ENCODE peak calls at places on chromosome 22, in ten cellular contexts. M is lower leg skin, H is lung, T is cardiac muscle cell, X is mesothelial cell of epicardium, C is fibroblast of the aortic adventitia, Q is neural progenitor cell, Z is upper lobe of right lung, V is neural crest cell, R is foreskin keratinocyte. E is an unnamed sample.

GRCh38 chr22:22854466-22854865 is 33.1 kb upstream of the IGLL5 start:
- DNase-seq in M (no peak), H (no peak), T (no peak), X (no peak), C (no peak), Q (no peak), Z (no peak), V (no peak), R (no peak), E (no peak)

GRCh38 chr22:43066844-43067385 is 22.3 kb downstream of the TTLL1 start:
- DNase-seq in M (no peak), H (no peak), T (no peak), X (no peak), C (peak; percentile 33), Q (no peak), Z (no peak), V (no peak), R (peak; percentile 56), E (no peak)

GRCh38 chr22:30198152-30198845 is 48.3 kb downstream of the LIF start:
- DNase-seq in M (no peak), H (no peak), T (no peak), X (no peak), C (no peak), Q (no peak), Z (no peak), V (no peak), R (no peak), E (no peak)

GRCh38 chr22:20618488-20618887 is 111.1 kb downstream of the MED15 start:
- DNase-seq in M (no peak), H (no peak), T (no peak), X (no peak), C (no peak), Q (no peak), Z (no peak), V (no peak), R (no peak), E (no peak)

GRCh38 chr22:40218723-40219294 is 41.1 kb downstream of the TNRC6B start:
- DNase-seq in M (peak; percentile 34), H (no peak), T (no peak), X (no peak), C (peak; percentile 54), Q (peak; percentile 28), Z (no peak), V (no peak), R (no peak), E (no peak)

GRCh38 chr22:23289851-23290724 is 109.8 kb downstream of the BCR start:
- DNase-seq in M (no peak), H (peak; percentile 70), T (peak; percentile 52), X (no peak), C (peak; percentile 54), Q (peak; percentile 74), Z (peak; percentile 79), V (peak; percentile 83), R (no peak), E (no peak)

GRCh38 chr22:48696371-48696770 is 1131.3 kb downstream of the BRD1 start:
- DNase-seq in M (no peak), H (no peak), T (no peak), X (no peak), C (no peak), Q (no peak), Z (no peak), V (no peak), R (no peak), E (no peak)

GRCh38 chr22:19824197-19825015 is 30.3 kb downstream of the GNB1L start:
- DNase-seq in M (peak; percentile 83), H (no peak), T (no peak), X (no peak), C (no peak), Q (no peak), Z (peak; percentile 57), V (no peak), R (peak; percentile 22), E (peak; percentile 74)

GRCh38 chr22:47168441-47168840 is 406.0 kb downstream of the TBC1D22A start:
- DNase-seq in M (peak; percentile 59), H (no peak), T (no peak), X (peak; percentile 12), C (no peak), Q (no peak), Z (peak; percentile 41), V (no peak), R (no peak), E (peak; percentile 30)

GRCh38 chr22:47171441-47172221 is 409.2 kb downstream of the TBC1D22A start:
- DNase-seq in M (peak; percentile 81), H (no peak), T (no peak), X (peak; percentile 15), C (no peak), Q (no peak), Z (peak; percentile 45), V (no peak), R (no peak), E (no peak)

GRCh38 chr22:47169801-47170140 is 407.3 kb downstream of the TBC1D22A start:
- DNase-seq in M (peak; percentile 66), H (no peak), T (no peak), X (peak; percentile 6), C (no peak), Q (no peak), Z (peak; percentile 46), V (no peak), R (no peak), E (peak; percentile 20)

GRCh38 chr22:47167056-47167455 is 404.6 kb downstream of the TBC1D22A start:
- DNase-seq in M (peak; percentile 61), H (no peak), T (no peak), X (peak; percentile 10), C (no peak), Q (no peak), Z (peak; percentile 11), V (no peak), R (no peak), E (peak; percentile 14)

GRCh38 chr22:47168900-47169800 is 406.7 kb downstream of the TBC1D22A start:
- DNase-seq in M (peak; percentile 72), H (no peak), T (no peak), X (peak; percentile 16), C (peak; percentile 5), Q (peak; percentile 35), Z (peak; percentile 54), V (no peak), R (no peak), E (no peak)
- TF ChIP-seq CTCF in M (no peak), H (no peak), T (peak; percentile 28), X (no peak), C (peak; percentile 40), Q (peak; percentile 46), Z (peak; percentile 9), V (no peak), R (peak; percentile 43), E (no peak)

DNA sequence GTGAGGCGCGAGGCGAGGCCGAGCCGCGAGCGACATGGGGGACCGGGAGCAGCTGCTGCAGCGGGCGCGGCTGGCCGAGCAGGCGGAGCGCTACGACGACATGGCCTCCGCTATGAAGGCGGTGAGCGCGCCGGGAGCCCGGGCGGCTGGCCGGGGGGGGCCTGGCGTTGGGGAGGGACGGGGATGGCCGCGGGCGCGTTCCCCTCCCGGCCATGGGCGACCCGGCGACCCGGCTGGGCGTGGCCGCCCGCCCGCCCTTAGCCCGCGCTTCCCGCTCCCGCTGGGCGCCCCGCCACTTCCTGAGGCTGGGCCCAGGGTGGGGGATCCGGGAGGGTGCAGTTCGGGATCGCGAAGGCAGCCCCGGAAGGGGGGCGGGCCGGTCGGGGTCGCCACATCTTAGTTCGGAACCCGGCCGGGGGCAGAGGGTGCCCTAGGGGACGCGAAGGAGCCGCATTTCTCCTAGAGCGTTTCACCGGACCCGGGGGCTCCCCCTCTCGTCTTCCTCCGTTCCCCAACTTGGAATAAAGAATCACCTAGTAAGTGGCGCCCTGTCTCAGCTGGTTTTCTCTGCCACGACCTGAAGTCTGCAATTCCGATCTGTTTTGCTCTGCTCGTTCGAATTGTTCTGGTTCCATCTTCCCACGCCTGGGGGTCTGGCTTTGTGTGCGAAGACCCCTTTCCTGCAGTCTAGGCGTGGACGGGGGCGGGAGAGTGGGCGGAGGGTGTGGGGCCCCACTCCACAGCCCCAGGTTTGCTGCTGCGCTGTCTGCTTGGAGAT is 554 bp downstream of the YWHAH start:
- DNase-seq in M (peak; percentile 91), H (peak; percentile 41), T (peak; percentile 52), X (peak; percentile 40), C (no peak), Q (no peak), Z (peak; percentile 83), V (peak; percentile 36), R (no peak), E (peak; percentile 29)
- TF ChIP-seq CTCF in M (no peak), H (no peak), T (no peak), X (no peak), C (peak; percentile 6), Q (no peak), Z (peak; percentile 10), V (no peak), R (peak; percentile 29), E (no peak)

GRCh38 chr22:27278986-27279385 is 522.6 kb downstream of the MN1 start:
- DNase-seq in M (no peak), H (no peak), T (no peak), X (no peak), C (peak; percentile 27), Q (no peak), Z (no peak), V (no peak), R (no peak), E (peak; percentile 62)

GRCh38 chr22:27286711-27287110 is 514.8 kb downstream of the MN1 start:
- DNase-seq in M (no peak), H (no peak), T (no peak), X (no peak), C (no peak), Q (no peak), Z (no peak), V (no peak), R (no peak), E (no peak)

GRCh38 chr22:27283240-27283639 is 518.3 kb downstream of the MN1 start:
- DNase-seq in M (no peak), H (no peak), T (no peak), X (no peak), C (no peak), Q (no peak), Z (no peak), V (no peak), R (no peak), E (no peak)

GRCh38 chr22:27283714-27284113 is 517.8 kb downstream of the MN1 start:
- DNase-seq in M (no peak), H (no peak), T (no peak), X (no peak), C (no peak), Q (no peak), Z (no peak), V (no peak), R (no peak), E (no peak)

GRCh38 chr22:27284314-27284713 is 517.2 kb downstream of the MN1 start:
- DNase-seq in M (no peak), H (no peak), T (no peak), X (no peak), C (no peak), Q (no peak), Z (no peak), V (no peak), R (no peak), E (no peak)
- TF ChIP-seq CTCF in M (no peak), H (no peak), T (no peak), X (no peak), C (no peak), Q (no peak), Z (no peak), V (no peak), R (no peak), E (no peak)

GRCh38 chr22:37778370-37779009 is 29.2 kb upstream of the GCAT start:
- DNase-seq in M (no peak), H (no peak), T (no peak), X (no peak), C (no peak), Q (no peak), Z (no peak), V (no peak), R (no peak), E (no peak)

GRCh38 chr22:37777122-37777687 is 30.5 kb upstream of the GCAT start:
- DNase-seq in M (peak; percentile 92), H (peak; percentile 65), T (no peak), X (no peak), C (peak; percentile 75), Q (no peak), Z (peak; percentile 75), V (no peak), R (peak; percentile 98), E (peak; percentile 94)

GRCh38 chr22:37782340-37783168 is 25.2 kb upstream of the GCAT start:
- DNase-seq in M (no peak), H (no peak), T (no peak), X (no peak), C (no peak), Q (no peak), Z (no peak), V (no peak), R (no peak), E (no peak)

GRCh38 chr22:37784829-37785495 is 22.8 kb upstream of the GCAT start:
- DNase-seq in M (no peak), H (no peak), T (no peak), X (no peak), C (no peak), Q (no peak), Z (peak; percentile 70), V (no peak), R (no peak), E (peak; percentile 72)

DNA sequence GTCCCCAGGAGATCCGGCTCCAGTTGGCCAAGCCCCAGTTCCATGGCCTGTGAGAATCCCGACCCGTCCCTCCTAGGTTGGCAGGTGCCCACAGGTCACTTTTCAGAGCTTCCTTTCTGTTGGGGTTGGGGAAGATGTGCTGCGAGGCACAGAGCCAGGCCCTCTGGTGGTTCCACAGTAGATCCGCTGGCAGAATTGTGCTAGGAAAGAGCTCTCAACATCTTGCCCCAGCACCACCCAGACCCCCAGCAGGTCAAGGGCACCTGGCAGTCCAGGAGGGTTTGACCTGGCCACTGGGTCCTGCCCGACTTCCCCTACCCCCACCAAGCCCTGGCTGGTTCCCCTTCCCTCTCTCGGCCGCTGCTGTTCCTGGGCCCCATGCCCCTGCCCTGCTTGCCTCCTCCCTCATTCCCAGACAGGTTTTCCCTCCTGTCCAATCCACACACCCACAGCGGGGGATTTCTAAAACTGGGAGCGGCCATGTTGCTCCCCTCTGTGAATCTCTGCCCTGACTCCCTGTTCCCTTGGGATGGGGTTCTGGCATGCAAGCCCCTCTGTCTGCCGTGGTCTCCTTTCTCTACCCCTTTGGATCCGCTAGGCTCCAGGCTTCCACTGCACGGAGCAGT is 26.2 kb upstream of the GCAT start:
- DNase-seq in M (peak; percentile 90), H (no peak), T (no peak), X (no peak), C (peak; percentile 44), Q (peak; percentile 33), Z (no peak), V (no peak), R (no peak), E (peak; percentile 55)
- TF ChIP-seq CTCF in M (no peak), H (no peak), T (peak; percentile 35), X (no peak), C (peak; percentile 52), Q (peak; percentile 20), Z (no peak), V (peak; percentile 14), R (peak; percentile 56), E (peak; percentile 59)